ENCODE peak calls at places on chromosomes 5 and 9, in nine cellular contexts. One of them, this sample, is unnamed.
A peak's percentile ranks its signal among the peaks of the same experiment; 100 is the strongest.

GRCh38 chr9:78782858-78783257 is 485.9 kb downstream of the PSAT1 start:
- DNase-seq in NCI-H1694 treated with DMSO at 0.1 percent for 48 hours: no peak
- DNase-seq in CD4-positive, CD25-positive, alpha-beta regulatory T cell: no peak
- DNase-seq in retina: no peak
- DNase-seq in choroid plexus epithelial cell: no peak
- DNase-seq in NB4: no peak
- DNase-seq in RCC 7860: no peak
- DNase-seq in AG08396: no peak
- DNase-seq in activated T-cell treated with anti-CD3 and anti-CD28 coated beads, Interleukin-2, amount 50 U/mL, for 72 hours: no peak
- DNase-seq in this sample: no peak

GRCh38 chr5:42759456-42759855 is 2.8 kb downstream of the CCDC152 start:
- DNase-seq in CD4-positive, CD25-positive, alpha-beta regulatory T cell: no peak
- DNase-seq in NB4: no peak
- DNase-seq in AG08396: no peak
- DNase-seq in choroid plexus epithelial cell: no peak
- DNase-seq in RCC 7860: peak; percentile 48
- DNase-seq in retina: no peak
- DNase-seq in NCI-H1694 treated with DMSO at 0.1 percent for 48 hours: no peak
- DNase-seq in activated T-cell treated with anti-CD3 and anti-CD28 coated beads, Interleukin-2, amount 50 U/mL, for 72 hours: no peak
- DNase-seq in this sample: no peak

GRCh38 chr5:157449011-157449723 is 10.8 kb upstream of the NIPAL4 start:
- DNase-seq in CD4-positive, CD25-positive, alpha-beta regulatory T cell: no peak
- DNase-seq in activated T-cell treated with anti-CD3 and anti-CD28 coated beads, Interleukin-2, amount 50 U/mL, for 72 hours: no peak
- DNase-seq in NB4: no peak
- DNase-seq in AG08396: no peak
- DNase-seq in NCI-H1694 treated with DMSO at 0.1 percent for 48 hours: peak; percentile 53
- DNase-seq in retina: no peak
- DNase-seq in RCC 7860: no peak
- DNase-seq in choroid plexus epithelial cell: no peak
- DNase-seq in this sample: peak; percentile 32

GRCh38 chr5:78671609-78672008 is 23.0 kb upstream of the LHFPL2 start:
- DNase-seq in CD4-positive, CD25-positive, alpha-beta regulatory T cell: no peak
- DNase-seq in choroid plexus epithelial cell: no peak
- DNase-seq in activated T-cell treated with anti-CD3 and anti-CD28 coated beads, Interleukin-2, amount 50 U/mL, for 72 hours: no peak
- DNase-seq in NCI-H1694 treated with DMSO at 0.1 percent for 48 hours: no peak
- DNase-seq in retina: no peak
- DNase-seq in AG08396: no peak
- DNase-seq in NB4: no peak
- DNase-seq in RCC 7860: no peak
- DNase-seq in this sample: no peak

GRCh38 chr9:109238677-109239076 is 71.6 kb upstream of the FRRS1L start:
- DNase-seq in RCC 7860: no peak
- DNase-seq in retina: no peak
- DNase-seq in AG08396: no peak
- DNase-seq in CD4-positive, CD25-positive, alpha-beta regulatory T cell: no peak
- DNase-seq in NCI-H1694 treated with DMSO at 0.1 percent for 48 hours: peak; percentile 22
- DNase-seq in activated T-cell treated with anti-CD3 and anti-CD28 coated beads, Interleukin-2, amount 50 U/mL, for 72 hours: no peak
- DNase-seq in choroid plexus epithelial cell: no peak
- DNase-seq in NB4: no peak
- DNase-seq in this sample: no peak

GRCh38 chr9:124353811-124354274 is 61.4 kb downstream of the PSMB7 start:
- DNase-seq in activated T-cell treated with anti-CD3 and anti-CD28 coated beads, Interleukin-2, amount 50 U/mL, for 72 hours: no peak
- DNase-seq in CD4-positive, CD25-positive, alpha-beta regulatory T cell: no peak
- DNase-seq in AG08396: no peak
- DNase-seq in RCC 7860: peak; percentile 36
- DNase-seq in NCI-H1694 treated with DMSO at 0.1 percent for 48 hours: no peak
- DNase-seq in choroid plexus epithelial cell: peak; percentile 73
- DNase-seq in retina: no peak
- DNase-seq in NB4: no peak
- DNase-seq in this sample: no peak

GRCh38 chr9:129232839-129233568 is 54.9 kb upstream of the IER5L start:
- DNase-seq in NB4: no peak
- DNase-seq in choroid plexus epithelial cell: peak; percentile 41
- DNase-seq in retina: no peak
- DNase-seq in CD4-positive, CD25-positive, alpha-beta regulatory T cell: no peak
- DNase-seq in NCI-H1694 treated with DMSO at 0.1 percent for 48 hours: no peak
- DNase-seq in RCC 7860: no peak
- DNase-seq in activated T-cell treated with anti-CD3 and anti-CD28 coated beads, Interleukin-2, amount 50 U/mL, for 72 hours: no peak
- DNase-seq in AG08396: no peak
- DNase-seq in this sample: no peak

GRCh38 chr5:68392608-68393007 is 177.1 kb downstream of the PIK3R1 start:
- DNase-seq in choroid plexus epithelial cell: no peak
- DNase-seq in NB4: no peak
- DNase-seq in RCC 7860: no peak
- DNase-seq in CD4-positive, CD25-positive, alpha-beta regulatory T cell: no peak
- DNase-seq in retina: no peak
- DNase-seq in AG08396: no peak
- DNase-seq in activated T-cell treated with anti-CD3 and anti-CD28 coated beads, Interleukin-2, amount 50 U/mL, for 72 hours: no peak
- DNase-seq in NCI-H1694 treated with DMSO at 0.1 percent for 48 hours: no peak
- DNase-seq in this sample: no peak

GRCh38 chr9:85142461-85143401 is 473.2 kb downstream of the NTRK2 start:
- DNase-seq in choroid plexus epithelial cell: no peak
- DNase-seq in CD4-positive, CD25-positive, alpha-beta regulatory T cell: no peak
- DNase-seq in NB4: peak; percentile 23
- DNase-seq in AG08396: no peak
- DNase-seq in RCC 7860: no peak
- DNase-seq in activated T-cell treated with anti-CD3 and anti-CD28 coated beads, Interleukin-2, amount 50 U/mL, for 72 hours: no peak
- DNase-seq in NCI-H1694 treated with DMSO at 0.1 percent for 48 hours: peak; percentile 4
- DNase-seq in retina: peak; percentile 23
- DNase-seq in this sample: peak; percentile 4

GRCh38 chr9:92718086-92719001 is 46.3 kb downstream of the BICD2 start:
- DNase-seq in NCI-H1694 treated with DMSO at 0.1 percent for 48 hours: no peak
- DNase-seq in AG08396: no peak
- DNase-seq in RCC 7860: no peak
- DNase-seq in NB4: no peak
- DNase-seq in retina: no peak
- DNase-seq in activated T-cell treated with anti-CD3 and anti-CD28 coated beads, Interleukin-2, amount 50 U/mL, for 72 hours: no peak
- DNase-seq in choroid plexus epithelial cell: no peak
- DNase-seq in CD4-positive, CD25-positive, alpha-beta regulatory T cell: no peak
- DNase-seq in this sample: no peak

GRCh38 chr9:88798476-88798875 is 192.8 kb upstream of the S1PR3 start:
- DNase-seq in activated T-cell treated with anti-CD3 and anti-CD28 coated beads, Interleukin-2, amount 50 U/mL, for 72 hours: no peak
- DNase-seq in choroid plexus epithelial cell: no peak
- DNase-seq in AG08396: no peak
- DNase-seq in NCI-H1694 treated with DMSO at 0.1 percent for 48 hours: no peak
- DNase-seq in retina: no peak
- DNase-seq in NB4: no peak
- DNase-seq in RCC 7860: no peak
- DNase-seq in CD4-positive, CD25-positive, alpha-beta regulatory T cell: no peak
- DNase-seq in this sample: no peak

GRCh38 chr9:1337169-1337568 is 287.0 kb downstream of the DMRT2 start:
- DNase-seq in NCI-H1694 treated with DMSO at 0.1 percent for 48 hours: no peak
- DNase-seq in retina: no peak
- DNase-seq in activated T-cell treated with anti-CD3 and anti-CD28 coated beads, Interleukin-2, amount 50 U/mL, for 72 hours: no peak
- DNase-seq in choroid plexus epithelial cell: no peak
- DNase-seq in AG08396: no peak
- DNase-seq in CD4-positive, CD25-positive, alpha-beta regulatory T cell: no peak
- DNase-seq in NB4: no peak
- DNase-seq in RCC 7860: no peak
- DNase-seq in this sample: no peak

GRCh38 chr5:150671509-150672236 is 10.6 kb downstream of the MYOZ3 start:
- DNase-seq in retina: peak; percentile 57
- DNase-seq in AG08396: no peak
- DNase-seq in NCI-H1694 treated with DMSO at 0.1 percent for 48 hours: no peak
- DNase-seq in RCC 7860: no peak
- DNase-seq in choroid plexus epithelial cell: no peak
- DNase-seq in CD4-positive, CD25-positive, alpha-beta regulatory T cell: no peak
- DNase-seq in activated T-cell treated with anti-CD3 and anti-CD28 coated beads, Interleukin-2, amount 50 U/mL, for 72 hours: peak; percentile 37
- DNase-seq in NB4: peak; percentile 53
- DNase-seq in this sample: no peak

GRCh38 chr5:50744761-50745160 is 78.3 kb downstream of the PARP8 start:
- DNase-seq in retina: no peak
- DNase-seq in activated T-cell treated with anti-CD3 and anti-CD28 coated beads, Interleukin-2, amount 50 U/mL, for 72 hours: no peak
- DNase-seq in RCC 7860: peak; percentile 40
- DNase-seq in AG08396: peak; percentile 36
- DNase-seq in NCI-H1694 treated with DMSO at 0.1 percent for 48 hours: no peak
- DNase-seq in CD4-positive, CD25-positive, alpha-beta regulatory T cell: peak; percentile 34
- DNase-seq in choroid plexus epithelial cell: peak; percentile 65
- DNase-seq in NB4: no peak
- DNase-seq in this sample: no peak

GRCh38 chr9:77374266-77374665 is 196.9 kb downstream of the VPS13A start:
- DNase-seq in NB4: no peak
- DNase-seq in retina: no peak
- DNase-seq in NCI-H1694 treated with DMSO at 0.1 percent for 48 hours: no peak
- DNase-seq in AG08396: no peak
- DNase-seq in activated T-cell treated with anti-CD3 and anti-CD28 coated beads, Interleukin-2, amount 50 U/mL, for 72 hours: no peak
- DNase-seq in CD4-positive, CD25-positive, alpha-beta regulatory T cell: no peak
- DNase-seq in RCC 7860: no peak
- DNase-seq in choroid plexus epithelial cell: no peak
- DNase-seq in this sample: no peak

GRCh38 chr5:81749562-81750307 is 1.2 kb downstream of the SSBP2 start:
- DNase-seq in NB4: peak; percentile 47
- DNase-seq in choroid plexus epithelial cell: peak; percentile 22
- DNase-seq in RCC 7860: no peak
- DNase-seq in AG08396: peak; percentile 44
- DNase-seq in NCI-H1694 treated with DMSO at 0.1 percent for 48 hours: peak; percentile 13
- DNase-seq in retina: peak; percentile 49
- DNase-seq in activated T-cell treated with anti-CD3 and anti-CD28 coated beads, Interleukin-2, amount 50 U/mL, for 72 hours: peak; percentile 61
- DNase-seq in CD4-positive, CD25-positive, alpha-beta regulatory T cell: peak; percentile 45
- DNase-seq in this sample: peak; percentile 43

GRCh38 chr9:103789686-103790085 is 304.4 kb upstream of the SMC2 start:
- DNase-seq in NCI-H1694 treated with DMSO at 0.1 percent for 48 hours: no peak
- DNase-seq in RCC 7860: peak; percentile 39
- DNase-seq in CD4-positive, CD25-positive, alpha-beta regulatory T cell: no peak
- DNase-seq in AG08396: no peak
- DNase-seq in choroid plexus epithelial cell: peak; percentile 70
- DNase-seq in NB4: peak; percentile 26
- DNase-seq in activated T-cell treated with anti-CD3 and anti-CD28 coated beads, Interleukin-2, amount 50 U/mL, for 72 hours: no peak
- DNase-seq in retina: no peak
- DNase-seq in this sample: no peak

GRCh38 chr5:42074353-42074752 is 149.3 kb downstream of the FBXO4 start:
- DNase-seq in retina: no peak
- DNase-seq in choroid plexus epithelial cell: no peak
- DNase-seq in activated T-cell treated with anti-CD3 and anti-CD28 coated beads, Interleukin-2, amount 50 U/mL, for 72 hours: no peak
- DNase-seq in RCC 7860: no peak
- DNase-seq in CD4-positive, CD25-positive, alpha-beta regulatory T cell: no peak
- DNase-seq in NB4: no peak
- DNase-seq in NCI-H1694 treated with DMSO at 0.1 percent for 48 hours: no peak
- DNase-seq in AG08396: no peak
- DNase-seq in this sample: no peak

GRCh38 chr5:1515921-1516571 is 7.7 kb downstream of the LPCAT1 start:
- DNase-seq in choroid plexus epithelial cell: peak; percentile 51
- DNase-seq in AG08396: peak; percentile 46
- DNase-seq in NB4: no peak
- DNase-seq in NCI-H1694 treated with DMSO at 0.1 percent for 48 hours: no peak
- DNase-seq in RCC 7860: peak; percentile 98
- DNase-seq in retina: no peak
- DNase-seq in CD4-positive, CD25-positive, alpha-beta regulatory T cell: no peak
- DNase-seq in activated T-cell treated with anti-CD3 and anti-CD28 coated beads, Interleukin-2, amount 50 U/mL, for 72 hours: no peak
- DNase-seq in this sample: peak; percentile 3

GRCh38 chr5:115296130-115296997 is at the start of gene CCDC112:
- DNase-seq in CD4-positive, CD25-positive, alpha-beta regulatory T cell: peak; percentile 49
- DNase-seq in NCI-H1694 treated with DMSO at 0.1 percent for 48 hours: peak; percentile 24
- DNase-seq in AG08396: peak; percentile 96
- DNase-seq in choroid plexus epithelial cell: peak; percentile 82
- DNase-seq in NB4: peak; percentile 88
- DNase-seq in activated T-cell treated with anti-CD3 and anti-CD28 coated beads, Interleukin-2, amount 50 U/mL, for 72 hours: peak; percentile 74
- DNase-seq in retina: peak; percentile 93
- DNase-seq in RCC 7860: peak; percentile 40
- DNase-seq in this sample: peak; percentile 88

This sample was measured in body of pancreas.